ENCODE peak calls at places on chromosomes 12 and 14, in seven cellular contexts. Q is HL-60; N is IMR-90; P is stomach; G is CD8-positive, alpha-beta T cell; M is heart right ventricle; J is transverse colon. O is an unnamed sample.
A peak's percentile ranks its signal among the peaks of the same experiment; 100 is the strongest.

GRCh38 chr14:99757331-99758070 is 35.7 kb upstream of the EML1 start:
- DNase-seq in N (peak; percentile 99), M (no peak), P (no peak), J (no peak), Q (no peak), G (no peak), O (no peak)

GRCh38 chr14:105853089-105853906 is 326.9 kb downstream of the TMEM121 start:
- DNase-seq in G (no peak), M (peak; percentile 3), Q (no peak), J (peak; percentile 7), P (no peak), N (no peak), O (peak; percentile 59)

GRCh38 chr14:39452680-39453079 is 20.4 kb upstream of the FBXO33 start:
- DNase-seq in Q (no peak), M (no peak), P (no peak), J (no peak), G (no peak), N (no peak), O (no peak)

GRCh38 chr14:49187799-49188198 is 398.4 kb downstream of the RPS29 start:
- DNase-seq in Q (no peak), G (no peak), N (no peak), J (no peak), M (no peak), P (no peak), O (no peak)

GRCh38 chr12:46702581-46703344 is 123.0 kb downstream of the SLC38A4 start:
- DNase-seq in M (no peak), P (no peak), J (no peak), N (peak; percentile 38), G (no peak), Q (no peak), O (no peak)

GRCh38 chr14:103072595-103073366 is 11.2 kb upstream of the LBHD2 start:
- DNase-seq in G (no peak), Q (no peak), N (no peak), J (no peak), P (no peak), M (no peak), O (peak; percentile 64)

GRCh38 chr12:54126696-54127537 is 61.9 kb downstream of the SMUG1 start:
- DNase-seq in N (no peak), M (peak; percentile 29), J (peak; percentile 55), Q (no peak), G (no peak), P (peak; percentile 76), O (peak; percentile 86)

GRCh38 chr14:46137786-46138185 is 513.8 kb downstream of the RPL10L start:
- DNase-seq in N (no peak), G (no peak), M (no peak), J (no peak), Q (no peak), P (no peak), O (no peak)

GRCh38 chr14:56603648-56604047 is 24.1 kb downstream of the TMEM260 start:
- DNase-seq in G (no peak), M (no peak), Q (no peak), N (no peak), P (no peak), J (no peak), O (no peak)

GRCh38 chr12:122051231-122051876 is 27.2 kb upstream of the MLXIP start:
- DNase-seq in G (no peak), M (peak; percentile 76), N (peak; percentile 44), Q (no peak), P (no peak), J (no peak), O (no peak)

GRCh38 chr12:119695034-119695433 is 27.1 kb downstream of the PRKAB1 start:
- DNase-seq in P (no peak), N (no peak), G (no peak), M (no peak), J (no peak), Q (no peak), O (no peak)

GRCh38 chr14:102479777-102480176 is 29.8 kb downstream of the ANKRD9 start:
- DNase-seq in P (peak; percentile 80), M (no peak), G (no peak), J (peak; percentile 65), Q (no peak), N (no peak), O (no peak)

GRCh38 chr14:58793096-58793740 is 155.5 kb downstream of the DACT1 start:
- DNase-seq in G (no peak), M (no peak), N (peak; percentile 55), J (no peak), Q (no peak), P (no peak), O (no peak)

GRCh38 chr12:27782481-27782880 is 2.4 kb upstream of the MANSC4 start:
- DNase-seq in M (no peak), P (no peak), J (no peak), N (no peak), G (no peak), Q (no peak), O (no peak)
- H3K4me3 ChIP-seq in M (no peak overlapping the region), P (peak overlapping the region; percentile 77), J (no peak overlapping the region), N (no peak overlapping the region), G (no peak overlapping the region), Q (no peak overlapping the region), O (peak overlapping the region; percentile 81)

GRCh38 chr12:112782250-112782649 is 9.3 kb upstream of the RPH3A start:
- DNase-seq in M (no peak), J (no peak), P (no peak), N (no peak), Q (no peak), G (no peak), O (no peak)

GRCh38 chr12:112777387-112778025 is 14.0 kb upstream of the RPH3A start:
- DNase-seq in Q (no peak), J (no peak), M (no peak), N (no peak), G (no peak), P (no peak), O (no peak)

GRCh38 chr12:112782921-112783320 is 8.6 kb upstream of the RPH3A start:
- DNase-seq in G (no peak), M (no peak), Q (no peak), N (no peak), J (no peak), P (no peak), O (no peak)

GRCh38 chr12:112781767-112782166 is 9.8 kb upstream of the RPH3A start:
- DNase-seq in Q (no peak), J (no peak), P (no peak), G (no peak), N (no peak), M (no peak), O (no peak)

GRCh38 chr12:112778400-112778799 is 13.1 kb upstream of the RPH3A start:
- DNase-seq in G (no peak), M (no peak), N (no peak), Q (no peak), P (no peak), J (no peak), O (no peak)
- H3K27ac ChIP-seq in G (no peak overlapping the region), M (no peak overlapping the region), N (no peak overlapping the region), Q (no peak overlapping the region), P (no peak overlapping the region), J (no peak overlapping the region), O (no peak overlapping the region)

GRCh38 chr12:89162704-89163261 is 189.5 kb downstream of the DUSP6 start:
- DNase-seq in P (peak; percentile 27), Q (peak; percentile 89), M (peak; percentile 65), J (peak; percentile 44), N (peak; percentile 99), G (no peak), O (peak; percentile 77)

GRCh38 chr12:89163918-89164317 is 188.4 kb downstream of the DUSP6 start:
- DNase-seq in P (no peak), M (no peak), J (no peak), N (no peak), G (no peak), Q (no peak), O (no peak)

GRCh38 chr12:89167986-89168385 is 184.3 kb downstream of the DUSP6 start:
- DNase-seq in J (no peak), P (no peak), G (no peak), M (no peak), N (no peak), Q (no peak), O (no peak)

GRCh38 chr12:89161553-89161952 is 190.7 kb downstream of the DUSP6 start:
- DNase-seq in J (no peak), N (no peak), M (no peak), G (no peak), P (no peak), Q (peak; percentile 41), O (no peak)

GRCh38 chr12:89166525-89166934 is 185.8 kb downstream of the DUSP6 start:
- DNase-seq in N (peak; percentile 60), M (peak; percentile 14), G (no peak), Q (no peak), P (no peak), J (no peak), O (no peak)
- TF ChIP-seq CTCF in N (no peak), M (no peak), G (no peak), Q (no peak), P (no peak), J (no peak), O (no peak)

DNA sequence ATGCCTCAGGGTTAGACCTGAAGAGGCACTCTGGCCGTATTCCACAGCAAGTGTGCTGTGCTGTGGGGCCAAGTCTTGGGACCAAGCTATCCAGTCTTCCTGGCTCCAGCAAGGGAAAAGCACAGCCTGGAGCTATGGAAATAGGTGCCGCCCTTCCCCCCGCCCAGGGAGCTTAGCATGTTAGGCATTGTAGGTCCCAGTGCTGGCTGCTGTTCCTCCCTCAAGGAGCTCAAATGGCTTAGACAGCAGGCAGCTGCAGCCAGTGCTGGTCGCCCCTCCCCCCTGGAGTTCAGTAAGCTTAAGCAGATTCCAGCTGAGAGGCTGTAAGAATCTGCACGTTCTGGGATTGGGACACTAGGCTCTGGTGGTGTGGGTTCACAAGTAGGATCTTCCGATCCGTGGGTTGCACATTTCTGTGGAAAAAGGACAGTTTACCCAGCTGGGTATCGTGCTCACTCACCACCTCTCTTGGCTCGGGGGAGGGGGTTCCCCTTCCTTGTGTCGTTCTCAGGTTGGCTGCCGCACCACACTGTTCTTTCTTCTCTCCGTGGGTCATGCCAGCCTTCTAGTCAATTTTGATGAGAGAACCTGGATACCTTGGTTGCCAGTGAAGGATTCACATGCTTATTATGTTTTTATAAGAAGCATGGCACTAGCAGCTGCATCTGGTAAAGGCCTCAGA is 127.3 kb downstream of the CNTN1 start:
- DNase-seq in J (no peak), P (no peak), G (no peak), N (no peak), M (no peak), Q (no peak), O (no peak)
- H3K4me3 ChIP-seq in J (no peak overlapping the region), P (no peak overlapping the region), G (no peak overlapping the region), N (no peak overlapping the region), M (no peak overlapping the region), Q (no peak overlapping the region), O (no peak overlapping the region)

O was measured in coronary artery.